ENCODE peak calls at places on chromosomes 2 and 18, in ten cellular contexts. B is WERI-Rb-1, I is NB4, L is transverse colon, Y is fibroblast of the aortic adventitia, R is body of pancreas, V is right atrium auricular region, A is HCT116, X is astrocyte, G is cardiac fibroblast. J is an unnamed sample.
A peak's percentile ranks its signal among the peaks of the same experiment; 100 is the strongest.

GRCh38 chr2:191845248-191845715 is 1.6 kb downstream of the CAVIN2 start:
- DNase-seq in B (peak; percentile 68), I (no peak), L (no peak), Y (peak; percentile 51), R (peak; percentile 9), V (peak; percentile 70), A (no peak), X (no peak), G (peak; percentile 73), J (peak; percentile 53)

GRCh38 chr2:43055086-43055912 is 171.1 kb downstream of the ZFP36L2 start:
- DNase-seq in B (no peak), I (no peak), L (no peak), Y (no peak), R (no peak), V (no peak), A (no peak), X (no peak), G (no peak), J (no peak)

GRCh38 chr2:84443477-84443876 is 15.6 kb downstream of the SUCLG1 start:
- DNase-seq in B (no peak), I (no peak), L (no peak), Y (no peak), R (no peak), V (no peak), A (no peak), X (peak; percentile 14), G (peak; percentile 38), J (peak; percentile 59)

GRCh38 chr2:240774856-240775255 is 45.2 kb downstream of the KIF1A start:
- DNase-seq in B (no peak), I (no peak), L (no peak), Y (no peak), R (no peak), V (no peak), A (no peak), X (no peak), G (no peak), J (no peak)

GRCh38 chr2:220601674-220602073 is 970.4 kb downstream of the EPHA4 start:
- DNase-seq in B (no peak), I (no peak), L (no peak), Y (no peak), R (peak; percentile 10), V (no peak), A (no peak), X (no peak), G (no peak), J (no peak)

GRCh38 chr2:9112079-9112721 is 94.4 kb upstream of the ASAP2 start:
- DNase-seq in B (no peak), I (peak; percentile 33), L (no peak), Y (peak; percentile 92), R (no peak), V (peak; percentile 70), A (peak; percentile 57), X (peak; percentile 91), G (peak; percentile 85), J (peak; percentile 86)

GRCh38 chr2:171409436-171409971 is 24.3 kb downstream of the METTL8 start:
- DNase-seq in B (no peak), I (no peak), L (no peak), Y (peak; percentile 14), R (no peak), V (no peak), A (no peak), X (no peak), G (no peak), J (no peak)

GRCh38 chr2:188983427-188984101 is 9.4 kb downstream of the COL3A1 start:
- DNase-seq in B (no peak), I (no peak), L (no peak), Y (peak; percentile 83), R (no peak), V (no peak), A (peak; percentile 34), X (peak; percentile 81), G (peak; percentile 64), J (peak; percentile 76)

GRCh38 chr2:106264203-106264602 is 70.1 kb upstream of the UXS1 start:
- DNase-seq in B (no peak), I (no peak), L (no peak), Y (no peak), R (no peak), V (no peak), A (no peak), X (no peak), G (no peak), J (no peak)

GRCh38 chr2:30867385-30867784 is 60.1 kb upstream of the CAPN13 start:
- DNase-seq in B (no peak), I (peak; percentile 20), L (no peak), Y (no peak), R (no peak), V (no peak), A (no peak), X (no peak), G (no peak), J (no peak)

GRCh38 chr2:159903404-159904126 is 105.6 kb upstream of the CD302 start:
- DNase-seq in B (no peak), I (peak; percentile 34), L (peak; percentile 61), Y (no peak), R (peak; percentile 19), V (no peak), A (no peak), X (no peak), G (peak; percentile 25), J (peak; percentile 14)

GRCh38 chr2:81304154-81304830 is 999.7 kb upstream of the LRRTM1 start:
- DNase-seq in B (peak; percentile 25), I (peak; percentile 4), L (no peak), Y (no peak), R (no peak), V (no peak), A (peak; percentile 85), X (peak; percentile 26), G (no peak), J (no peak)

GRCh38 chr2:102915128-102915527 is 153.3 kb downstream of the TMEM182 start:
- DNase-seq in B (no peak), I (no peak), L (no peak), Y (peak; percentile 60), R (no peak), V (no peak), A (peak; percentile 12), X (peak; percentile 80), G (no peak), J (peak; percentile 52)

GRCh38 chr2:215657844-215658243 is 222.0 kb upstream of the FN1 start:
- DNase-seq in B (no peak), I (no peak), L (no peak), Y (peak; percentile 94), R (no peak), V (no peak), A (no peak), X (peak; percentile 98), G (peak; percentile 85), J (peak; percentile 92)

GRCh38 chr2:3059111-3059990 is 318.3 kb downstream of the EIPR1 start:
- DNase-seq in B (no peak), I (no peak), L (no peak), Y (no peak), R (no peak), V (no peak), A (no peak), X (no peak), G (no peak), J (no peak)

GRCh38 chr2:16650287-16651249 is 15.1 kb downstream of the CYRIA start:
- DNase-seq in B (no peak), I (peak; percentile 67), L (no peak), Y (peak; percentile 47), R (no peak), V (no peak), A (no peak), X (peak; percentile 76), G (peak; percentile 72), J (peak; percentile 82)
- H3K4me3 ChIP-seq in B (no peak overlapping the region), I (peak overlapping the region; percentile 18), L (peak overlapping the region; percentile 7), Y (no peak overlapping the region), R (no peak overlapping the region), V (peak overlapping the region; percentile 15), A (no peak overlapping the region), X (peak overlapping the region; percentile 47), G (peak overlapping the region; percentile 41), J (peak overlapping the region; percentile 52)

GRCh38 chr2:224378087-224379085 is 23.5 kb downstream of the FAM124B start:
- DNase-seq in B (no peak), I (no peak), L (no peak), Y (no peak), R (no peak), V (no peak), A (no peak), X (no peak), G (no peak), J (no peak)
- TF ChIP-seq CTCF in B (no peak), I (no peak), L (no peak), Y (peak; percentile 35), R (no peak), V (no peak), A (peak; percentile 43), X (peak; percentile 4), G (peak; percentile 33), J (peak; percentile 22)

GRCh38 chr18:13606589-13607254 is 119.6 kb downstream of the FAM210A start:
- DNase-seq in B (no peak), I (no peak), L (no peak), Y (no peak), R (no peak), V (no peak), A (no peak), X (no peak), G (no peak), J (no peak)
- H3K4me3 ChIP-seq in B (no peak overlapping the region), I (no peak overlapping the region), L (no peak overlapping the region), Y (no peak overlapping the region), R (no peak overlapping the region), V (no peak overlapping the region), A (no peak overlapping the region), X (no peak overlapping the region), G (no peak overlapping the region), J (no peak overlapping the region)

DNA sequence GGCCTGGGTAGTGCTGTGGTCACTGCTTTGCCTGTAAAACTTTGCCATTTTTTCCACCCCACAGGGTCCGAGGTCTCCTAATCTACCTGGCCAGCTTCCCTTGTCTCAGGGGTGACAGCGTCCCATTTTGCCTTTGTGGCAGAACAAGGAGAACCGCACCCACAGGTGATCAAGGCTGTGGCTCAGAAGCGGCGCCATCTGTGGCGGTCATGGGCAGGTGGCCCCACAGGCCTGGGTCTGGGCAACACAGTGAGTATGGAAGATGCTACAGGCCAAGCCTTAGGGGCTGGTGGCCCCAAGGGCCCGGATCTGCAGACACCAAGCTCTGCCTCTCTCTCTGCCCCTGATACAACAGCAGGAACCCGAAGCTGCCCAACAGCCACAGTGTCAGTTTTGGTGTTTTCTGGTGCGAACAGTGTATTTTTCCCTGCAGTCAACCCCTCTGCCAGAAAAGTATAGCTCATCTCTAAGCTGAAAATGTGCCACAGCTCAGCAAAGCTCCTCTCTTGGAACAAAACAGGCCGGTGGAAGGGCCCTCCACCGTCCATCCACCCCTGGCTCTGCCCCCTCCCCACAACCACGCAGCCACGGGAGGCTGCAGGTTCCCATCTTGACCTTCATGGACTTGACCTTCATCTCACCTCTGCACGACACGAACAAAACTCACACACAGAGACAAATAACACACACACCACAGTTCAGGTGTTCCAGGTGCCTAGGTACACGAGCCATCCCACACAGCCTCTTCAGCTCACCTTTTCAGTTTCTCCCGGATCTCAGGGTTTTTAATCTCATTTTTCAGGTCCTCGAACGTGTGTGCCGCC is 96.7 kb downstream of the PXDN start:
- DNase-seq in B (no peak), I (no peak), L (no peak), Y (no peak), R (no peak), V (peak; percentile 36), A (no peak), X (no peak), G (no peak), J (no peak)
- TF ChIP-seq CTCF in B (no peak), I (no peak), L (no peak), Y (no peak), R (no peak), V (no peak), A (no peak), X (no peak), G (no peak), J (no peak)

J was measured in fibroblast of pulmonary artery.